ENCODE peak calls at places on chromosomes 1 and 21, in six cellular contexts. K is fibroblast of lung, A is head of caudate nucleus, F is HS-27A, V is GM23248, S is EL. X is an unnamed sample.

GRCh38 chr1:9680828-9681227 is 29.3 kb downstream of the PIK3CD start:
- DNase-seq in F (no peak), K (no peak), V (no peak), S (no peak), A (no peak), X (peak)

GRCh38 chr1:174276087-174276486 is 116.8 kb downstream of the RABGAP1L start:
- DNase-seq in S (no peak), F (no peak), K (no peak), A (no peak), V (no peak), X (no peak)

GRCh38 chr1:116256875-116257823 is 115.9 kb upstream of the ATP1A1 start:
- DNase-seq in S (no peak), K (no peak), F (no peak), A (no peak), V (no peak), X (no peak)

GRCh38 chr21:32137266-32137665 is 141.6 kb downstream of the MIS18A start:
- DNase-seq in F (no peak), A (no peak), V (no peak), S (peak), K (no peak), X (no peak)

GRCh38 chr1:243490748-243491686 is 235.2 kb downstream of the SDCCAG8 start:
- DNase-seq in F (no peak), K (peak), S (no peak), A (no peak), V (peak), X (no peak)

GRCh38 chr1:204369006-204369726 is 9.4 kb upstream of the PLEKHA6 start:
- DNase-seq in S (no peak), F (no peak), K (no peak), V (no peak), A (peak), X (no peak)

GRCh38 chr1:61157420-61157987 is 75.1 kb downstream of the NFIA start:
- DNase-seq in F (no peak), A (no peak), V (peak), S (peak), K (peak), X (no peak)

GRCh38 chr1:36839485-36839884 is 194.8 kb downstream of the GRIK3 start:
- DNase-seq in A (no peak), K (no peak), S (no peak), F (no peak), V (no peak), X (no peak)

GRCh38 chr1:45205000-45205909 is 1.1 kb downstream of the ZSWIM5 start:
- DNase-seq in A (peak), F (no peak), K (peak), S (peak), V (peak), X (peak)

GRCh38 chr1:175824079-175824478 is 80.7 kb upstream of the TNR start:
- DNase-seq in S (no peak), K (no peak), V (no peak), F (no peak), A (no peak), X (no peak)

GRCh38 chr1:213326666-213327317 is 275.8 kb downstream of the RPS6KC1 start:
- DNase-seq in F (no peak), K (peak), A (peak), S (peak), V (peak), X (no peak)

GRCh38 chr1:206117151-206117948 is at the start of gene AVPR1B:
- DNase-seq in A (no peak), K (peak), S (peak), F (no peak), V (peak), X (peak)

GRCh38 chr1:97826820-97827219 is 94.0 kb downstream of the DPYD start:
- DNase-seq in F (no peak), A (no peak), S (no peak), K (no peak), V (no peak), X (no peak)

GRCh38 chr21:34936874-34937563 is 112.1 kb downstream of the RUNX1 start:
- DNase-seq in S (peak), V (peak), F (no peak), K (no peak), A (no peak), X (no peak)

GRCh38 chr1:237901284-237901870 is 10.7 kb upstream of the ZP4 start:
- DNase-seq in A (no peak), V (no peak), F (no peak), S (peak), K (peak), X (no peak)

GRCh38 chr1:160797861-160798273 is 1.9 kb downstream of the LY9 start:
- DNase-seq in F (no peak), K (no peak), V (no peak), A (no peak), S (no peak), X (no peak)

GRCh38 chr1:231676487-231676886 is 49.9 kb downstream of the DISC1 start:
- DNase-seq in V (no peak), K (no peak), A (no peak), S (no peak), F (no peak), X (no peak)

GRCh38 chr1:211734359-211734758 is 58.9 kb upstream of the NEK2 start:
- DNase-seq in V (no peak), A (no peak), S (no peak), F (no peak), K (no peak), X (no peak)

GRCh38 chr1:113534130-113534817 is 144.0 kb downstream of the MAGI3 start:
- DNase-seq in A (no peak), K (peak), F (peak), V (peak), S (peak), X (no peak)

GRCh38 chr1:1069711-1070676 is 4.1 kb downstream of the RNF223 start:
- DNase-seq in S (no peak), F (no peak), A (peak), K (no peak), V (peak), X (peak)

GRCh38 chr21:37565530-37566223 is 199.1 kb downstream of the DYRK1A start:
- DNase-seq in F (no peak), A (no peak), S (peak), V (peak), K (peak), X (no peak)

GRCh38 chr1:228064741-228065542 is 17.6 kb upstream of the ARF1 start:
- DNase-seq in F (no peak), K (no peak), S (no peak), A (no peak), V (no peak), X (no peak)

GRCh38 chr1:3068400-3069361 is at the start of gene PRDM16:
- DNase-seq in V (peak), K (peak), S (peak), A (no peak), F (no peak), X (no peak)

GRCh38 chr1:70945266-70945665 is 102.3 kb downstream of the PTGER3 start:
- DNase-seq in F (no peak), K (no peak), S (no peak), V (no peak), A (no peak), X (no peak)

GRCh38 chr1:17648457-17649145 is 106.5 kb upstream of the ACTL8 start:
- DNase-seq in S (no peak), V (no peak), K (peak), A (peak), F (no peak), X (no peak)

GRCh38 chr1:48691429-48692001 is 85.2 kb downstream of the BEND5 start:
- DNase-seq in S (no peak), V (no peak), F (no peak), A (no peak), K (peak), X (no peak)

GRCh38 chr1:160777486-160778089 is 18.4 kb upstream of the LY9 start:
- DNase-seq in F (no peak), K (no peak), A (no peak), V (peak), S (peak), X (no peak)

GRCh38 chr1:231020816-231021215 is 19.2 kb downstream of the FAM89A start:
- DNase-seq in A (no peak), K (no peak), V (no peak), S (no peak), F (no peak), X (no peak)

GRCh38 chr1:85894651-85895050 is 186.4 kb upstream of the ZNHIT6 start:
- DNase-seq in V (peak), S (peak), A (no peak), F (no peak), K (peak), X (no peak)

GRCh38 chr1:213381572-213382084 is 330.6 kb downstream of the RPS6KC1 start:
- DNase-seq in S (no peak), K (peak), A (no peak), F (no peak), V (peak), X (no peak)

GRCh38 chr1:46413596-46413985 is 19.5 kb downstream of the FAAH start:
- DNase-seq in K (no peak), V (peak), F (no peak), A (no peak), S (no peak), X (no peak)

GRCh38 chr21:17003221-17003620 is 509.6 kb upstream of the CXADR start:
- DNase-seq in S (peak), V (peak), F (peak), K (peak), A (no peak), X (no peak)

GRCh38 chr1:109091196-109092193 is 931 bp downstream of the TMEM167B start:
- DNase-seq in K (peak), V (peak), F (no peak), A (no peak), S (peak), X (no peak)

GRCh38 chr1:151945725-151946365 is 36.5 kb upstream of the THEM4 start:
- DNase-seq in A (peak), S (peak), F (peak), V (peak), K (peak), X (peak)

X was measured in B cell.